ENCODE peak calls at places on chromosomes 3 and 15, in four cellular contexts. One of them, this sample, is unnamed. For H3K36me3 and H3K4me1, the result is how much of the 10 kb centered on the place peaks cover.

GRCh38 chr3:54138937-54139547 is 16.7 kb downstream of the CACNA2D3 start:
- DNase-seq in HCT116: no peak
- DNase-seq in mucosa of descending colon: no peak
- DNase-seq in ovary: no peak
- DNase-seq in this sample: no peak

GRCh38 chr3:64067510-64068346 is 44.4 kb upstream of the PSMD6 start:
- DNase-seq in mucosa of descending colon: no peak
- DNase-seq in HCT116: no peak
- DNase-seq in ovary: no peak
- DNase-seq in this sample: no peak

GRCh38 chr3:151425640-151426336 is 35.1 kb downstream of the IGSF10 start:
- DNase-seq in mucosa of descending colon: no peak
- DNase-seq in HCT116: no peak
- DNase-seq in ovary: no peak
- DNase-seq in this sample: no peak

GRCh38 chr15:58686286-58686685 is 63.2 kb downstream of the ADAM10 start:
- DNase-seq in ovary: no peak
- DNase-seq in mucosa of descending colon: no peak
- DNase-seq in HCT116: no peak
- DNase-seq in this sample: no peak

GRCh38 chr3:128727485-128727884 is 1.5 kb downstream of the RAB7A start:
- DNase-seq in HCT116: no peak
- DNase-seq in ovary: no peak
- DNase-seq in mucosa of descending colon: no peak
- DNase-seq in this sample: no peak

GRCh38 chr15:101523560-101523940 is 34.0 kb upstream of the PCSK6 start:
- DNase-seq in HCT116: no peak
- DNase-seq in mucosa of descending colon: peak
- DNase-seq in ovary: no peak
- DNase-seq in this sample: no peak

GRCh38 chr3:40299721-40300335 is 9.7 kb upstream of the EIF1B start:
- DNase-seq in ovary: no peak
- DNase-seq in mucosa of descending colon: no peak
- DNase-seq in HCT116: no peak
- DNase-seq in this sample: no peak

GRCh38 chr3:187763850-187764648 is 18.8 kb upstream of the BCL6 start:
- DNase-seq in HCT116: no peak
- DNase-seq in mucosa of descending colon: no peak
- DNase-seq in ovary: no peak
- DNase-seq in this sample: no peak

GRCh38 chr15:66935121-66935520 is 130.3 kb upstream of the SMAD3 start:
- DNase-seq in mucosa of descending colon: no peak
- DNase-seq in HCT116: no peak
- DNase-seq in ovary: no peak
- DNase-seq in this sample: no peak

GRCh38 chr15:56675930-56676329 is 57.4 kb downstream of the ZNF280D start:
- DNase-seq in HCT116: no peak
- DNase-seq in ovary: no peak
- DNase-seq in mucosa of descending colon: no peak
- DNase-seq in this sample: no peak

GRCh38 chr3:58487140-58487886 is 4.6 kb upstream of the KCTD6 start:
- DNase-seq in mucosa of descending colon: peak
- DNase-seq in ovary: no peak
- DNase-seq in HCT116: peak
- DNase-seq in this sample: peak

GRCh38 chr3:53703630-53704362 is 142.4 kb downstream of the CHDH start:
- DNase-seq in mucosa of descending colon: no peak
- DNase-seq in HCT116: no peak
- DNase-seq in ovary: no peak
- DNase-seq in this sample: no peak

GRCh38 chr3:52441772-52442332 is 3.1 kb downstream of the SEMA3G start:
- DNase-seq in mucosa of descending colon: no peak
- DNase-seq in ovary: no peak
- DNase-seq in HCT116: no peak
- DNase-seq in this sample: no peak

GRCh38 chr3:129276385-129276784 is 2.3 kb upstream of the HMCES start:
- DNase-seq in ovary: no peak
- DNase-seq in HCT116: no peak
- DNase-seq in mucosa of descending colon: no peak
- DNase-seq in this sample: no peak

GRCh38 chr3:28334552-28334951 is 14.0 kb upstream of the ZCWPW2 start:
- DNase-seq in ovary: no peak
- DNase-seq in HCT116: no peak
- DNase-seq in mucosa of descending colon: no peak
- DNase-seq in this sample: no peak

GRCh38 chr15:28969511-28970085 is 83.8 kb downstream of the APBA2 start:
- DNase-seq in ovary: no peak
- DNase-seq in HCT116: no peak
- DNase-seq in mucosa of descending colon: no peak
- DNase-seq in this sample: no peak

GRCh38 chr3:52558436-52558835 is 22.0 kb downstream of the UQCC5 start:
- DNase-seq in mucosa of descending colon: no peak
- DNase-seq in ovary: no peak
- DNase-seq in HCT116: no peak
- DNase-seq in this sample: no peak

GRCh38 chr3:23800731-23801130 is 5.0 kb upstream of the UBE2E1 start:
- DNase-seq in HCT116: peak
- DNase-seq in mucosa of descending colon: no peak
- DNase-seq in ovary: no peak
- DNase-seq in this sample: no peak

GRCh38 chr15:83919319-83919830 is 265.5 kb downstream of the ADAMTSL3 start:
- DNase-seq in mucosa of descending colon: no peak
- DNase-seq in ovary: no peak
- DNase-seq in HCT116: no peak
- DNase-seq in this sample: no peak

GRCh38 chr3:168545591-168545990 is 449.9 kb upstream of the GOLIM4 start:
- DNase-seq in ovary: no peak
- DNase-seq in HCT116: no peak
- DNase-seq in mucosa of descending colon: no peak
- DNase-seq in this sample: peak

GRCh38 chr3:195352895-195353488 is 82.0 kb upstream of the XXYLT1 start:
- DNase-seq in mucosa of descending colon: no peak
- DNase-seq in HCT116: peak
- DNase-seq in ovary: no peak
- DNase-seq in this sample: no peak

GRCh38 chr3:27431116-27431515 is 53.1 kb downstream of the SLC4A7 start:
- DNase-seq in ovary: no peak
- DNase-seq in HCT116: peak
- DNase-seq in mucosa of descending colon: no peak
- DNase-seq in this sample: no peak

GRCh38 chr15:47715856-47716445 is 1.4 kb upstream of the SEMA6D start:
- DNase-seq in HCT116: no peak
- DNase-seq in mucosa of descending colon: no peak
- DNase-seq in ovary: peak
- DNase-seq in this sample: peak

GRCh38 chr3:100436951-100437350 is 35.6 kb downstream of the LNP1 start:
- DNase-seq in HCT116: no peak
- DNase-seq in mucosa of descending colon: no peak
- DNase-seq in ovary: no peak
- DNase-seq in this sample: no peak

GRCh38 chr15:42447599-42447998 is 43.3 kb downstream of the ZNF106 start:
- DNase-seq in mucosa of descending colon: no peak
- DNase-seq in HCT116: no peak
- DNase-seq in ovary: no peak
- DNase-seq in this sample: no peak

GRCh38 chr15:68695061-68695595 is 116.3 kb downstream of the CORO2B start:
- DNase-seq in HCT116: no peak
- DNase-seq in ovary: no peak
- DNase-seq in mucosa of descending colon: no peak
- DNase-seq in this sample: no peak

GRCh38 chr15:40776537-40777141 is 6.9 kb downstream of the C15orf62 start:
- DNase-seq in ovary: no peak
- DNase-seq in mucosa of descending colon: peak
- DNase-seq in HCT116: no peak
- DNase-seq in this sample: peak

GRCh38 chr3:39911465-39912309 is 102.3 kb downstream of the MYRIP start:
- DNase-seq in ovary: no peak
- DNase-seq in mucosa of descending colon: no peak
- DNase-seq in HCT116: no peak
- DNase-seq in this sample: peak

GRCh38 chr15:82737975-82738374 is 28.3 kb upstream of the AP3B2 start:
- DNase-seq in ovary: no peak
- DNase-seq in mucosa of descending colon: no peak
- DNase-seq in HCT116: no peak
- DNase-seq in this sample: no peak

GRCh38 chr3:162764672-162765071 is 1268.1 kb downstream of the OTOL1 start:
- DNase-seq in mucosa of descending colon: no peak
- DNase-seq in ovary: no peak
- DNase-seq in HCT116: no peak
- DNase-seq in this sample: no peak

GRCh38 chr15:32987067-32987466 is 207.4 kb downstream of the FMN1 start:
- DNase-seq in HCT116: no peak
- DNase-seq in mucosa of descending colon: no peak
- DNase-seq in ovary: no peak
- DNase-seq in this sample: no peak

GRCh38 chr15:70854669-70854976 is 666 bp upstream of the LARP6 start:
- DNase-seq in mucosa of descending colon: no peak
- DNase-seq in ovary: no peak
- DNase-seq in HCT116: no peak
- DNase-seq in this sample: no peak

GRCh38 chr15:101652783-101653430 is 726 bp upstream of the TM2D3 start:
- DNase-seq in mucosa of descending colon: peak
- DNase-seq in ovary: no peak
- DNase-seq in HCT116: no peak
- DNase-seq in this sample: no peak

GRCh38 chr3:113834983-113835382 is 3.6 kb upstream of the GRAMD1C start:
- DNase-seq in HCT116: no peak
- DNase-seq in mucosa of descending colon: no peak
- DNase-seq in ovary: no peak
- DNase-seq in this sample: peak

GRCh38 chr3:155553800-155554199 is 191.1 kb downstream of the PLCH1 start:
- DNase-seq in HCT116: no peak
- DNase-seq in ovary: no peak
- DNase-seq in mucosa of descending colon: no peak
- DNase-seq in this sample: no peak

GRCh38 chr3:155560135-155560534 is 184.7 kb downstream of the PLCH1 start:
- DNase-seq in mucosa of descending colon: no peak
- DNase-seq in HCT116: no peak
- DNase-seq in ovary: no peak
- DNase-seq in this sample: no peak

GRCh38 chr3:155556531-155556930 is 188.3 kb downstream of the PLCH1 start:
- DNase-seq in ovary: no peak
- DNase-seq in mucosa of descending colon: no peak
- DNase-seq in HCT116: no peak
- DNase-seq in this sample: no peak

GRCh38 chr3:155554777-155555445 is 190.0 kb downstream of the PLCH1 start:
- DNase-seq in HCT116: no peak
- DNase-seq in ovary: no peak
- DNase-seq in mucosa of descending colon: no peak
- DNase-seq in this sample: peak

DNA sequence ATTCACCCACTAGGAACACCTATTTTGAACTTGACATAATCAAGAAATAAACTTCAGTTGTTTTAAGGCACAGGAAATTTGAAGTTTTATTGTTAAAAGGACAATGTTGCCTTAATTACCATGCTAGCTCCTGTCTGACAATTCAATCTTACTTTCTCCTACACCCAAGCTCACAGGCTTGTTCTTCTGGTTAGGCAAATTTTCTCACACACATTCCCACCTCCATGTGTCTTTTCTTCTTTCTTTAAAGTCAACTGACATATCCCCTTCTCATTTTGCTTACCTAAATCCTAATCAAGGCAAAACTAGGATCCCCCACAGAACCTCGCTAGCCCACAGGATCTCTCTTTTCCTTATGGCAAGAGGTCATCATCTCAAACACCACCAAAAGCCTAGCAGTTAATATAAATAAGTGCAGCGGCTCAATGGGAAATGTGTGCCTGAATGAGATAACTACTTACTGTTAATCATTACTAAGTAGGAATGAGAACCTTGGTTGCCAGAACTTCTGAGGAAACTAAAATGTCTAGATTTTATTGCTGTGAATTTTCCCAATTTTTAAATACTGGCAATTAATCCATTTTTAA is 189.3 kb downstream of the PLCH1 start:
- DNase-seq in ovary: no peak
- DNase-seq in mucosa of descending colon: no peak
- DNase-seq in HCT116: no peak
- DNase-seq in this sample: no peak
- H3K36me3 ChIP-seq in ovary: under half
- H3K36me3 ChIP-seq in mucosa of descending colon: under half
- H3K36me3 ChIP-seq in HCT116: under half
- H3K36me3 ChIP-seq in this sample: under half

GRCh38 chr3:143883151-143883550 is 34.9 kb upstream of the SLC9A9 start:
- DNase-seq in mucosa of descending colon: no peak
- DNase-seq in HCT116: no peak
- DNase-seq in ovary: no peak
- DNase-seq in this sample: no peak
- TF ChIP-seq CTCF in mucosa of descending colon: no peak
- TF ChIP-seq CTCF in HCT116: no peak
- TF ChIP-seq CTCF in ovary: no peak
- TF ChIP-seq CTCF in this sample: no peak

DNA sequence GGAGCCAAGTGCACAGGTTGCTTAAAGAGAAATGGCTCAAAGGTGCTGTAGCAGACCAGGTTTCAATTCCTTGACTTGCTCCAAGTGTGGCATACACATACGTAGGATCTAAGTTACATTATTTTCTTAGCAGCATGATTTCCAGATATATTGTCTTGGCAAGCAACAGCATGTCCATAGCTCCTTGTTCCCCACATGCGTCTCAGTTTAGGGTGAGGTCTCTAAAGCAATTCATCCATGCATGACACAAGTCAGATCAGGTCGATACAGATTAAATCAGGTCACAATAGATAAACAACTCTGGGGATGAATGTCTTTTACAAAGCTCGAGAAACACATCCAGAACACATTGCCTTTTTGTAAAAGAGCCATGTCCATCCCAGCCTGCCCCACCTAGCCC is 109.0 kb upstream of the ABHD17C start:
- DNase-seq in ovary: no peak
- DNase-seq in HCT116: no peak
- DNase-seq in mucosa of descending colon: no peak
- DNase-seq in this sample: no peak
- H3K4me1 ChIP-seq in ovary: under half
- H3K4me1 ChIP-seq in HCT116: under half
- H3K4me1 ChIP-seq in mucosa of descending colon: under half
- H3K4me1 ChIP-seq in this sample: under half

GRCh38 chr3:170117134-170117533 is 64.4 kb downstream of the PHC3 start:
- DNase-seq in HCT116: no peak
- DNase-seq in mucosa of descending colon: no peak
- DNase-seq in ovary: no peak
- DNase-seq in this sample: no peak
- H3K36me3 ChIP-seq in HCT116: under half
- H3K36me3 ChIP-seq in mucosa of descending colon: under half
- H3K36me3 ChIP-seq in ovary: under half
- H3K36me3 ChIP-seq in this sample: under half

GRCh38 chr15:64844576-64845140 is 2.9 kb downstream of the PLEKHO2 start:
- DNase-seq in HCT116: no peak
- DNase-seq in mucosa of descending colon: no peak
- DNase-seq in ovary: no peak
- DNase-seq in this sample: no peak

GRCh38 chr15:64843996-64844395 is 2.3 kb downstream of the PLEKHO2 start:
- DNase-seq in mucosa of descending colon: no peak
- DNase-seq in ovary: no peak
- DNase-seq in HCT116: no peak
- DNase-seq in this sample: no peak

GRCh38 chr15:64842099-64842940 is 605 bp downstream of the PLEKHO2 start:
- DNase-seq in ovary: no peak
- DNase-seq in HCT116: no peak
- DNase-seq in mucosa of descending colon: no peak
- DNase-seq in this sample: peak

GRCh38 chr15:64841258-64842098 is at the start of gene PLEKHO2:
- DNase-seq in mucosa of descending colon: peak
- DNase-seq in ovary: peak
- DNase-seq in HCT116: peak
- DNase-seq in this sample: peak

GRCh38 chr15:64842986-64843561 is 1.4 kb downstream of the PLEKHO2 start:
- DNase-seq in HCT116: no peak
- DNase-seq in mucosa of descending colon: peak
- DNase-seq in ovary: no peak
- DNase-seq in this sample: peak
- TF ChIP-seq CTCF in HCT116: no peak
- TF ChIP-seq CTCF in mucosa of descending colon: no peak
- TF ChIP-seq CTCF in ovary: no peak
- TF ChIP-seq CTCF in this sample: no peak

This sample was measured in body of pancreas.